ENCODE peak calls at places on chromosome 21, in four cellular contexts. E is esophagus squamous epithelium, D is ovary, A is GM06990. H is an unnamed sample.
A peak's percentile ranks its signal among the peaks of the same experiment; 100 is the strongest.

GRCh38 chr21:35400233-35400939 is 351.3 kb upstream of the RUNX1 start:
- DNase-seq in E (no peak), D (no peak), A (peak; percentile 50), H (no peak)

GRCh38 chr21:46585191-46585953 is 19.5 kb downstream of the S100B start:
- DNase-seq in E (no peak), D (no peak), A (no peak), H (no peak)

GRCh38 chr21:36988536-36988935 is 18.0 kb upstream of the RIPPLY3 start:
- DNase-seq in E (no peak), D (no peak), A (no peak), H (no peak)

GRCh38 chr21:33278736-33279135 is 12.6 kb downstream of the IL10RB start:
- DNase-seq in E (no peak), D (no peak), A (no peak), H (no peak)

GRCh38 chr21:45459171-45460010 is 54.4 kb downstream of the COL18A1 start:
- DNase-seq in E (no peak), D (no peak), A (no peak), H (no peak)

GRCh38 chr21:35336534-35336933 is 287.4 kb upstream of the RUNX1 start:
- DNase-seq in E (no peak), D (no peak), A (no peak), H (no peak)

GRCh38 chr21:25700741-25701140 is 34.0 kb downstream of the ATP5PF start:
- DNase-seq in E (no peak), D (no peak), A (no peak), H (no peak)

GRCh38 chr21:45950740-45951515 is 30.6 kb upstream of the COL6A1 start:
- DNase-seq in E (no peak), D (peak; percentile 73), A (no peak), H (no peak)

GRCh38 chr21:18228060-18228739 is 16.4 kb upstream of the CHODL start:
- DNase-seq in E (no peak), D (no peak), A (no peak), H (no peak)

GRCh38 chr21:46457801-46458314 is 833 bp upstream of the DIP2A start:
- DNase-seq in E (no peak), D (no peak), A (no peak), H (no peak)

GRCh38 chr21:41709965-41710822 is 56.7 kb downstream of the RIPK4 start:
- DNase-seq in E (no peak), D (no peak), A (no peak), H (no peak)

GRCh38 chr21:26776320-26777021 is 68.7 kb downstream of the ADAMTS1 start:
- DNase-seq in E (no peak), D (no peak), A (no peak), H (no peak)

GRCh38 chr21:42012763-42013329 is 2.7 kb upstream of the ZBTB21 start:
- DNase-seq in E (no peak), D (no peak), A (no peak), H (no peak)

GRCh38 chr21:17921579-17922530 is 102.7 kb upstream of the C21orf91 start:
- DNase-seq in E (no peak), D (no peak), A (no peak), H (no peak)

GRCh38 chr21:42574234-42575027 is 60.8 kb downstream of the SLC37A1 start:
- DNase-seq in E (no peak), D (no peak), A (no peak), H (no peak)

GRCh38 chr21:35909456-35910178 is 150.7 kb downstream of the SETD4 start:
- DNase-seq in E (no peak), D (no peak), A (no peak), H (no peak)

GRCh38 chr21:33811147-33812024 is 104.2 kb downstream of the ATP5PO start:
- DNase-seq in E (no peak), D (no peak), A (no peak), H (no peak)

GRCh38 chr21:20259035-20259867 is 739.0 kb upstream of the NCAM2 start:
- DNase-seq in E (no peak), D (no peak), A (no peak), H (no peak)

GRCh38 chr21:26351661-26352060 is 181.1 kb upstream of the APP start:
- DNase-seq in E (no peak), D (no peak), A (no peak), H (no peak)

GRCh38 chr21:36768496-36768895 is 69.6 kb downstream of the SIM2 start:
- DNase-seq in E (no peak), D (no peak), A (no peak), H (no peak)

GRCh38 chr21:45348591-45349327 is 56.2 kb upstream of the COL18A1 start:
- DNase-seq in E (no peak), D (peak; percentile 57), A (no peak), H (no peak)

DNA sequence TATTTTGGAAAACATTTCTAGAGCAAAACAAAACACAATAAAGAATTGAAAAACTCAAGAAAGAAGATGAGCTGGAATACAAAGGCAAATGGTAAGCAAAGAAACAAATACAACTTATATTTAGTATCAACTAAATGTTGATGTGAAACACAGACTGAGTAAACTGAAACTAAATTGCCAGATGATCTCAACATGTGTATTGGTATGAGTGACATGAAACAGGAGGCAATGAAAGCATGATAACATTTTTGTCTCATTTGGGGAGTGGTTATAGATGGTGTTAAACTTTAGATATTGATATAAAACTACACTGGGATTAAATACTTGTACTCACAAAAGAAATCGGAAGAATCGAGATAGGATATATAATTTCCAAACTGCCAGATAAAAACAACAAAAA is 805.6 kb upstream of the CXADR start:
- DNase-seq in E (no peak), D (no peak), A (no peak), H (no peak)
- TF ChIP-seq CTCF in E (no peak), D (no peak), A (no peak), H (no peak)

GRCh38 chr21:29307718-29308455 is 9.2 kb downstream of the BACH1 start:
- DNase-seq in E (no peak), D (no peak), A (no peak), H (no peak)
- TF ChIP-seq CTCF in E (no peak), D (no peak), A (no peak), H (no peak)

GRCh38 chr21:31509108-31510017 is 150.1 kb upstream of the SOD1 start:
- DNase-seq in E (no peak), D (no peak), A (peak; percentile 25), H (no peak)
- TF ChIP-seq CTCF in E (peak; percentile 71), D (no peak), A (peak; percentile 59), H (no peak)

DNA sequence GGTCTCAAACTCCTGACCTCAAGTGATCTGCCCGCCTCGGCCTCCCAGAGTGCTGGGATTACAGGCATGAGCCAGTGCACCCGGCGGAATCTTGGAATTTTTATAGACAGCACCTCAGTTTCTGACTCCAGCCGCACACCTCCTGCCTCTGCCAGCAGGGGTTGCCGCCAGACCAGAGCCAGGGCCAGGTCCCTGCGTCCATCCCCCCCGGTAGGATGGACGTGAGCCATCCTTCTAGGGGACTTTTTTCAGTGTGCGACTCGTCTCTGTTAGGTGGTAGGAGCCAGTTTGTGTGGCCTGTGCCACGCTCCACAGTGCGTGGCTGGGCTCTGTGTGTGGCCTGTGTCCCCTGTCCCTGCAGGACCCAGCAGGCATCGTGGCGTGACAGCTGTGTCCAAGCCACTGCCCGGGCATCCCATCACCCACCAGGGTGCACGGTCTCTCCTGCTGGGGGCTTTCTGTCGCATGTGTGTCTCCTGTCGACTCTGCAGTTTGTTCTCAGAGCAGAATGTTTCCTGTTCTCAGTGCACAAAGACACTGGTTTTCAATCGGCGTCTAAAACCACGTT is 15.6 kb downstream of the CSTB start:
- DNase-seq in E (no peak), D (no peak), A (no peak), H (no peak)
- TF ChIP-seq CTCF in E (no peak), D (no peak), A (no peak), H (no peak)

GRCh38 chr21:31557956-31558838 is 101.3 kb upstream of the SOD1 start:
- DNase-seq in E (no peak), D (no peak), A (peak; percentile 22), H (no peak)

GRCh38 chr21:31557421-31557955 is 102.0 kb upstream of the SOD1 start:
- DNase-seq in E (no peak), D (no peak), A (peak; percentile 13), H (no peak)

GRCh38 chr21:31560479-31560878 is 99.0 kb upstream of the SOD1 start:
- DNase-seq in E (no peak), D (no peak), A (no peak), H (no peak)

GRCh38 chr21:31559368-31560119 is 99.9 kb upstream of the SOD1 start:
- DNase-seq in E (peak; percentile 27), D (peak; percentile 88), A (peak; percentile 83), H (peak; percentile 84)

GRCh38 chr21:31558839-31559367 is 100.6 kb upstream of the SOD1 start:
- DNase-seq in E (peak; percentile 8), D (peak; percentile 79), A (peak; percentile 84), H (peak; percentile 82)
- TF ChIP-seq CTCF in E (peak; percentile 51), D (peak; percentile 42), A (no peak), H (peak; percentile 2)

DNA sequence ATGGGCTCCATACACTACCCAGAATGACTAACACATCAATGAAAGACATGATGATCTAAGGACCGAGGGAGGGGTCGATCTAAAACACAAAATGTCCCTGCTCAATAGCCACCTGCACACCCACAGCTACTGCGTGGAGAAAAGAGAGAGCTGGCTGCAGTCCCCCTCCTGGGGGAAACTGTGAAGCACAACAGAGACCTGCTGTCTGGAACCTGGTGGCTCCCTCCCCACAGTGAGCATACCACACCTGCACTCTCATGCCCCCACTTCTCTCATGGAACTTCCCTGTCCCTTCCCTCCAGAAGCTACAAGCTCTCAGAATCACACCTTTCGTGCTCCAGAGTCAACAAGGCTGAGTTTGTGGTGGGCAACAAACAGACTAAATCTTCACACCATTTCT is 130.1 kb upstream of the ERG start:
- DNase-seq in E (no peak), D (no peak), A (no peak), H (no peak)
- TF ChIP-seq CTCF in E (no peak), D (no peak), A (no peak), H (no peak)

H was measured in lung.